ENCODE peak calls at places on chromosomes 5 and 9, in eight cellular contexts. One of them, this sample, is unnamed.

GRCh38 chr9:87622098-87622497 is 103.8 kb upstream of the CTSL start:
- DNase-seq in GM23338: no peak
- DNase-seq in stomach: no peak
- DNase-seq in transverse colon: no peak
- DNase-seq in esophagus muscularis mucosa: no peak
- DNase-seq in HepG2: no peak
- DNase-seq in GM12891: no peak
- DNase-seq in HCT116: no peak
- DNase-seq in this sample: no peak

GRCh38 chr5:111107371-111107770 is 15.2 kb downstream of the WDR36 start:
- DNase-seq in GM23338: no peak
- DNase-seq in stomach: no peak
- DNase-seq in transverse colon: no peak
- DNase-seq in esophagus muscularis mucosa: no peak
- DNase-seq in HepG2: no peak
- DNase-seq in GM12891: no peak
- DNase-seq in HCT116: no peak
- DNase-seq in this sample: no peak

GRCh38 chr5:116864157-116864837 is 289.7 kb upstream of the SEMA6A start:
- DNase-seq in GM23338: peak
- DNase-seq in stomach: no peak
- DNase-seq in transverse colon: no peak
- DNase-seq in esophagus muscularis mucosa: no peak
- DNase-seq in HepG2: peak
- DNase-seq in GM12891: no peak
- DNase-seq in HCT116: no peak
- DNase-seq in this sample: no peak

GRCh38 chr5:165187815-165188214 is 1682.4 kb downstream of the MAT2B start:
- DNase-seq in GM23338: no peak
- DNase-seq in stomach: no peak
- DNase-seq in transverse colon: no peak
- DNase-seq in esophagus muscularis mucosa: no peak
- DNase-seq in HepG2: no peak
- DNase-seq in GM12891: no peak
- DNase-seq in HCT116: no peak
- DNase-seq in this sample: no peak

GRCh38 chr5:61493973-61494372 is 161.9 kb downstream of the ZSWIM6 start:
- DNase-seq in GM23338: no peak
- DNase-seq in stomach: no peak
- DNase-seq in transverse colon: no peak
- DNase-seq in esophagus muscularis mucosa: no peak
- DNase-seq in HepG2: no peak
- DNase-seq in GM12891: no peak
- DNase-seq in HCT116: no peak
- DNase-seq in this sample: no peak

GRCh38 chr5:178296066-178296465 is 63.5 kb upstream of the PHYKPL start:
- DNase-seq in GM23338: no peak
- DNase-seq in stomach: no peak
- DNase-seq in transverse colon: no peak
- DNase-seq in esophagus muscularis mucosa: no peak
- DNase-seq in HepG2: no peak
- DNase-seq in GM12891: no peak
- DNase-seq in HCT116: no peak
- DNase-seq in this sample: no peak

GRCh38 chr9:36572515-36573418 is at the start of gene MELK:
- DNase-seq in GM23338: peak
- DNase-seq in stomach: peak
- DNase-seq in transverse colon: peak
- DNase-seq in esophagus muscularis mucosa: peak
- DNase-seq in HepG2: peak
- DNase-seq in GM12891: peak
- DNase-seq in HCT116: peak
- DNase-seq in this sample: no peak

GRCh38 chr9:128845186-128845931 is 15.8 kb upstream of the SPOUT1 start:
- DNase-seq in GM23338: peak
- DNase-seq in stomach: no peak
- DNase-seq in transverse colon: no peak
- DNase-seq in esophagus muscularis mucosa: no peak
- DNase-seq in HepG2: peak
- DNase-seq in GM12891: no peak
- DNase-seq in HCT116: no peak
- DNase-seq in this sample: no peak

GRCh38 chr5:173916233-173916632 is 28.1 kb downstream of the CPEB4 start:
- DNase-seq in GM23338: peak
- DNase-seq in stomach: no peak
- DNase-seq in transverse colon: no peak
- DNase-seq in esophagus muscularis mucosa: no peak
- DNase-seq in HepG2: no peak
- DNase-seq in GM12891: no peak
- DNase-seq in HCT116: no peak
- DNase-seq in this sample: peak

GRCh38 chr9:17065062-17065461 is 69.8 kb upstream of the CNTLN start:
- DNase-seq in GM23338: no peak
- DNase-seq in stomach: no peak
- DNase-seq in transverse colon: no peak
- DNase-seq in esophagus muscularis mucosa: no peak
- DNase-seq in HepG2: peak
- DNase-seq in GM12891: no peak
- DNase-seq in HCT116: no peak
- DNase-seq in this sample: no peak

GRCh38 chr5:59769041-59769360 is 124.5 kb downstream of the PDE4D start:
- DNase-seq in GM23338: no peak
- DNase-seq in stomach: no peak
- DNase-seq in transverse colon: no peak
- DNase-seq in esophagus muscularis mucosa: no peak
- DNase-seq in HepG2: no peak
- DNase-seq in GM12891: no peak
- DNase-seq in HCT116: no peak
- DNase-seq in this sample: no peak

GRCh38 chr5:138583984-138584637 is 8.9 kb upstream of the HSPA9 start:
- DNase-seq in GM23338: no peak
- DNase-seq in stomach: no peak
- DNase-seq in transverse colon: no peak
- DNase-seq in esophagus muscularis mucosa: no peak
- DNase-seq in HepG2: peak
- DNase-seq in GM12891: no peak
- DNase-seq in HCT116: no peak
- DNase-seq in this sample: no peak

GRCh38 chr5:36177715-36178556 is 26.0 kb downstream of the SKP2 start:
- DNase-seq in GM23338: peak
- DNase-seq in stomach: no peak
- DNase-seq in transverse colon: no peak
- DNase-seq in esophagus muscularis mucosa: no peak
- DNase-seq in HepG2: peak
- DNase-seq in GM12891: no peak
- DNase-seq in HCT116: peak
- DNase-seq in this sample: no peak

GRCh38 chr5:82661462-82661861 is 383.3 kb upstream of the RPS23 start:
- DNase-seq in GM23338: no peak
- DNase-seq in stomach: no peak
- DNase-seq in transverse colon: no peak
- DNase-seq in esophagus muscularis mucosa: no peak
- DNase-seq in HepG2: no peak
- DNase-seq in GM12891: no peak
- DNase-seq in HCT116: no peak
- DNase-seq in this sample: no peak

GRCh38 chr5:64333891-64334290 is 168.2 kb downstream of the RNF180 start:
- DNase-seq in GM23338: no peak
- DNase-seq in stomach: no peak
- DNase-seq in transverse colon: no peak
- DNase-seq in esophagus muscularis mucosa: no peak
- DNase-seq in HepG2: no peak
- DNase-seq in GM12891: no peak
- DNase-seq in HCT116: no peak
- DNase-seq in this sample: no peak

GRCh38 chr9:136228107-136228875 is 17.3 kb downstream of the QSOX2 start:
- DNase-seq in GM23338: no peak
- DNase-seq in stomach: no peak
- DNase-seq in transverse colon: no peak
- DNase-seq in esophagus muscularis mucosa: no peak
- DNase-seq in HepG2: peak
- DNase-seq in GM12891: no peak
- DNase-seq in HCT116: peak
- DNase-seq in this sample: no peak

GRCh38 chr5:138391859-138392386 is 39.4 kb downstream of the KDM3B start:
- DNase-seq in GM23338: no peak
- DNase-seq in stomach: no peak
- DNase-seq in transverse colon: no peak
- DNase-seq in esophagus muscularis mucosa: no peak
- DNase-seq in HepG2: no peak
- DNase-seq in GM12891: no peak
- DNase-seq in HCT116: no peak
- DNase-seq in this sample: no peak

GRCh38 chr5:6686916-6687409 is 26.3 kb upstream of the TENT4A start:
- DNase-seq in GM23338: peak
- DNase-seq in stomach: no peak
- DNase-seq in transverse colon: no peak
- DNase-seq in esophagus muscularis mucosa: no peak
- DNase-seq in HepG2: peak
- DNase-seq in GM12891: no peak
- DNase-seq in HCT116: no peak
- DNase-seq in this sample: no peak

GRCh38 chr9:81575976-81576375 is 113.4 kb downstream of the TLE1 start:
- DNase-seq in GM23338: no peak
- DNase-seq in stomach: no peak
- DNase-seq in transverse colon: no peak
- DNase-seq in esophagus muscularis mucosa: no peak
- DNase-seq in HepG2: no peak
- DNase-seq in GM12891: no peak
- DNase-seq in HCT116: no peak
- DNase-seq in this sample: no peak

GRCh38 chr5:14147210-14147609 is 4.1 kb downstream of the TRIO start:
- DNase-seq in GM23338: no peak
- DNase-seq in stomach: no peak
- DNase-seq in transverse colon: no peak
- DNase-seq in esophagus muscularis mucosa: no peak
- DNase-seq in HepG2: no peak
- DNase-seq in GM12891: no peak
- DNase-seq in HCT116: no peak
- DNase-seq in this sample: no peak

GRCh38 chr9:7273575-7273974 is 515.8 kb downstream of the KDM4C start:
- DNase-seq in GM23338: peak
- DNase-seq in stomach: no peak
- DNase-seq in transverse colon: no peak
- DNase-seq in esophagus muscularis mucosa: no peak
- DNase-seq in HepG2: no peak
- DNase-seq in GM12891: no peak
- DNase-seq in HCT116: no peak
- DNase-seq in this sample: no peak

GRCh38 chr5:115414406-115415142 is 118.1 kb upstream of the CCDC112 start:
- DNase-seq in GM23338: no peak
- DNase-seq in stomach: no peak
- DNase-seq in transverse colon: peak
- DNase-seq in esophagus muscularis mucosa: peak
- DNase-seq in HepG2: no peak
- DNase-seq in GM12891: no peak
- DNase-seq in HCT116: no peak
- DNase-seq in this sample: no peak

GRCh38 chr9:97696025-97696822 is 916 bp downstream of the XPA start:
- DNase-seq in GM23338: no peak
- DNase-seq in stomach: no peak
- DNase-seq in transverse colon: no peak
- DNase-seq in esophagus muscularis mucosa: no peak
- DNase-seq in HepG2: peak
- DNase-seq in GM12891: no peak
- DNase-seq in HCT116: no peak
- DNase-seq in this sample: no peak

GRCh38 chr9:113446323-113446740 is 17.2 kb upstream of the RGS3 start:
- DNase-seq in GM23338: peak
- DNase-seq in stomach: no peak
- DNase-seq in transverse colon: no peak
- DNase-seq in esophagus muscularis mucosa: no peak
- DNase-seq in HepG2: peak
- DNase-seq in GM12891: peak
- DNase-seq in HCT116: peak
- DNase-seq in this sample: peak

GRCh38 chr5:133381041-133381440 is 231.3 kb downstream of the FSTL4 start:
- DNase-seq in GM23338: no peak
- DNase-seq in stomach: no peak
- DNase-seq in transverse colon: no peak
- DNase-seq in esophagus muscularis mucosa: no peak
- DNase-seq in HepG2: no peak
- DNase-seq in GM12891: no peak
- DNase-seq in HCT116: no peak
- DNase-seq in this sample: no peak

DNA sequence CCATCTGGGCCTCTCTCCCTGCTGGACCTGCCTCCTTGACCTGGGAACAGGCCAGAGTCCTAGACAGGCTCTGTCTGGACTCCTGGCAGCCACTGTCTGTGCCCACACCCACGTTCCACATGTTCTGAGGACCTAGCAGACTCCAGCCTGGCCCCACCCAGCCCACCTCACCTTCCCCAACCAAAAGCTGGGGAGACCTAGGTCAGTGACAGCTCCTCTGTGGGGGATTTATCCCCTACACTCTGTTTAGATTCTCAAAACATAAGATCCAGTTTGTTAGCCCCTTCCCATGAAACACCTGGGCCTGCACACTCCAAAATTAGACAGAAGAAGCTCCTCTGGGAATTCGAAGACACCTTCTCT is 59.8 kb upstream of the ADAMTS2 start:
- DNase-seq in GM23338: no peak
- DNase-seq in stomach: no peak
- DNase-seq in transverse colon: no peak
- DNase-seq in esophagus muscularis mucosa: peak
- DNase-seq in HepG2: no peak
- DNase-seq in GM12891: no peak
- DNase-seq in HCT116: no peak
- DNase-seq in this sample: no peak
- TF ChIP-seq POLR2AphosphoS5 in GM23338: no peak
- TF ChIP-seq POLR2AphosphoS5 in stomach: no peak
- TF ChIP-seq POLR2AphosphoS5 in transverse colon: no peak
- TF ChIP-seq POLR2AphosphoS5 in esophagus muscularis mucosa: no peak
- TF ChIP-seq POLR2AphosphoS5 in HepG2: no peak
- TF ChIP-seq POLR2AphosphoS5 in GM12891: no peak
- TF ChIP-seq POLR2AphosphoS5 in HCT116: no peak
- TF ChIP-seq POLR2AphosphoS5 in this sample: no peak

GRCh38 chr9:14395300-14396082 is 81.5 kb upstream of the NFIB start:
- DNase-seq in GM23338: peak
- DNase-seq in stomach: no peak
- DNase-seq in transverse colon: no peak
- DNase-seq in esophagus muscularis mucosa: no peak
- DNase-seq in HepG2: no peak
- DNase-seq in GM12891: no peak
- DNase-seq in HCT116: no peak
- DNase-seq in this sample: no peak
- TF ChIP-seq POLR2AphosphoS5 in GM23338: no peak
- TF ChIP-seq POLR2AphosphoS5 in stomach: no peak
- TF ChIP-seq POLR2AphosphoS5 in transverse colon: no peak
- TF ChIP-seq POLR2AphosphoS5 in esophagus muscularis mucosa: no peak
- TF ChIP-seq POLR2AphosphoS5 in HepG2: no peak
- TF ChIP-seq POLR2AphosphoS5 in GM12891: no peak
- TF ChIP-seq POLR2AphosphoS5 in HCT116: no peak
- TF ChIP-seq POLR2AphosphoS5 in this sample: no peak

GRCh38 chr5:75616286-75616810 is 5.1 kb downstream of the ANKDD1B start:
- DNase-seq in GM23338: no peak
- DNase-seq in stomach: no peak
- DNase-seq in transverse colon: no peak
- DNase-seq in esophagus muscularis mucosa: no peak
- DNase-seq in HepG2: no peak
- DNase-seq in GM12891: no peak
- DNase-seq in HCT116: no peak
- DNase-seq in this sample: no peak
- TF ChIP-seq POLR2AphosphoS5 in GM23338: no peak
- TF ChIP-seq POLR2AphosphoS5 in stomach: no peak
- TF ChIP-seq POLR2AphosphoS5 in transverse colon: no peak
- TF ChIP-seq POLR2AphosphoS5 in esophagus muscularis mucosa: no peak
- TF ChIP-seq POLR2AphosphoS5 in HepG2: no peak
- TF ChIP-seq POLR2AphosphoS5 in GM12891: no peak
- TF ChIP-seq POLR2AphosphoS5 in HCT116: no peak
- TF ChIP-seq POLR2AphosphoS5 in this sample: no peak

GRCh38 chr9:120892748-120893584 is 16.0 kb upstream of the PHF19 start:
- DNase-seq in GM23338: no peak
- DNase-seq in stomach: no peak
- DNase-seq in transverse colon: no peak
- DNase-seq in esophagus muscularis mucosa: no peak
- DNase-seq in HepG2: no peak
- DNase-seq in GM12891: no peak
- DNase-seq in HCT116: no peak
- DNase-seq in this sample: no peak
- TF ChIP-seq POLR2AphosphoS5 in GM23338: no peak
- TF ChIP-seq POLR2AphosphoS5 in stomach: no peak
- TF ChIP-seq POLR2AphosphoS5 in transverse colon: no peak
- TF ChIP-seq POLR2AphosphoS5 in esophagus muscularis mucosa: no peak
- TF ChIP-seq POLR2AphosphoS5 in HepG2: no peak
- TF ChIP-seq POLR2AphosphoS5 in GM12891: peak
- TF ChIP-seq POLR2AphosphoS5 in HCT116: no peak
- TF ChIP-seq POLR2AphosphoS5 in this sample: no peak

This sample was measured in SK-N-MC.